ENCODE peak calls at places on chromosomes 7 and 10, in seven cellular contexts. N, F, L, S, C, M and E are unnamed samples.

GRCh38 chr7:18610331-18610948 is 114.9 kb downstream of the HDAC9 start:
- DNase-seq in C (peak), S (no peak), M (no peak), F (no peak), N (peak), L (no peak), E (peak)

GRCh38 chr7:19106308-19107141 is 10.9 kb downstream of the TWIST1 start:
- DNase-seq in F (no peak), S (no peak), L (no peak), C (no peak), M (no peak), N (peak), E (no peak)

GRCh38 chr10:28677889-28678686 is 767 bp downstream of the BAMBI start:
- DNase-seq in L (peak), M (no peak), C (peak), F (no peak), N (no peak), S (no peak), E (peak)

GRCh38 chr10:22219308-22219707 is 1.5 kb upstream of the EBLN1 start:
- DNase-seq in C (no peak), S (no peak), M (no peak), N (no peak), L (no peak), F (no peak), E (no peak)

GRCh38 chr7:573496-574295 is 54.0 kb upstream of the PDGFA start:
- DNase-seq in F (no peak), S (no peak), L (no peak), C (no peak), N (no peak), M (no peak), E (no peak)

GRCh38 chr10:88389456-88389855 is 193.7 kb downstream of the RNLS start:
- DNase-seq in S (peak), M (no peak), C (peak), N (peak), F (no peak), L (peak), E (peak)

GRCh38 chr7:76303829-76304505 is 1.5 kb downstream of the HSPB1 start:
- DNase-seq in F (peak), L (peak), N (peak), M (no peak), S (no peak), C (no peak), E (no peak)

GRCh38 chr7:93366816-93367215 is 134.7 kb downstream of the VPS50 start:
- DNase-seq in M (no peak), C (no peak), F (no peak), N (no peak), S (no peak), L (no peak), E (no peak)

GRCh38 chr7:8065356-8065813 is 96.8 kb downstream of the GLCCI1 start:
- DNase-seq in C (no peak), S (peak), M (no peak), L (no peak), N (peak), F (no peak), E (peak)

GRCh38 chr10:7580520-7580919 is 86.2 kb downstream of the ITIH5 start:
- DNase-seq in S (no peak), C (no peak), L (no peak), N (no peak), F (no peak), M (no peak), E (no peak)

GRCh38 chr10:132239126-132240031 is 52.6 kb downstream of the DPYSL4 start:
- DNase-seq in L (no peak), M (no peak), F (no peak), S (no peak), N (peak), C (no peak), E (peak)

GRCh38 chr7:96067321-96067720 is 254.6 kb downstream of the SLC25A13 start:
- DNase-seq in L (no peak), M (peak), N (no peak), F (no peak), S (no peak), C (no peak), E (no peak)

GRCh38 chr7:158371856-158372255 is 215.8 kb downstream of the PTPRN2 start:
- DNase-seq in M (no peak), C (no peak), F (no peak), L (no peak), S (no peak), N (no peak), E (no peak)

GRCh38 chr7:122674502-122674901 is 24.4 kb downstream of the RNF133 start:
- DNase-seq in C (no peak), L (peak), S (no peak), F (no peak), M (no peak), N (peak), E (peak)

GRCh38 chr10:102776779-102777417 is 33.1 kb downstream of the WBP1L start:
- DNase-seq in M (peak), L (peak), C (no peak), F (peak), N (peak), S (peak), E (peak)

GRCh38 chr10:5252177-5253037 is 55.8 kb downstream of the AKR1C4 start:
- DNase-seq in C (no peak), S (no peak), L (no peak), F (no peak), M (no peak), N (peak), E (peak)

GRCh38 chr7:45687185-45687560 is 113.0 kb downstream of the ADCY1 start:
- DNase-seq in S (no peak), N (no peak), C (no peak), L (no peak), F (no peak), M (no peak), E (no peak)

GRCh38 chr7:100655908-100656674 is at the start of gene ACTL6B:
- DNase-seq in L (peak), F (peak), C (peak), S (no peak), M (no peak), N (peak), E (peak)

GRCh38 chr7:135879238-135879637 is 97.9 kb downstream of the MTPN start:
- DNase-seq in L (no peak), S (no peak), N (peak), F (no peak), C (no peak), M (no peak), E (peak)

GRCh38 chr7:29277436-29278215 is 83.1 kb downstream of the CHN2 start:
- DNase-seq in N (no peak), S (no peak), C (no peak), M (no peak), F (no peak), L (peak), E (no peak)

GRCh38 chr7:47266131-47266706 is 315.7 kb downstream of the TNS3 start:
- DNase-seq in C (peak), N (peak), M (peak), S (peak), L (peak), F (peak), E (peak)

GRCh38 chr7:47032171-47032915 is 549.6 kb downstream of the TNS3 start:
- DNase-seq in C (no peak), M (no peak), N (peak), L (no peak), S (no peak), F (no peak), E (no peak)

GRCh38 chr10:5564537-5565204 is 39.9 kb downstream of the CALML3 start:
- DNase-seq in F (no peak), S (no peak), L (no peak), M (no peak), C (peak), N (no peak), E (no peak)

GRCh38 chr10:130425881-130426435 is 289.8 kb downstream of the GLRX3 start:
- DNase-seq in C (no peak), M (no peak), F (no peak), N (no peak), S (no peak), L (no peak), E (no peak)

GRCh38 chr7:47080816-47081215 is 501.1 kb downstream of the TNS3 start:
- DNase-seq in F (no peak), M (no peak), S (no peak), L (no peak), C (no peak), N (peak), E (no peak)

GRCh38 chr10:107686095-107686494 is 521.6 kb upstream of the SORCS1 start:
- DNase-seq in F (peak), C (peak), M (no peak), L (no peak), S (no peak), N (no peak), E (no peak)

GRCh38 chr10:127398140-127398966 is 150.8 kb upstream of the NPS start:
- DNase-seq in M (peak), S (peak), N (peak), L (no peak), C (no peak), F (no peak), E (peak)

GRCh38 chr7:151308256-151308655 is 33.4 kb upstream of the NUB1 start:
- DNase-seq in M (no peak), N (no peak), S (no peak), C (no peak), F (no peak), L (no peak), E (no peak)

GRCh38 chr7:150405584-150406310 is 26.6 kb downstream of the ZNF775 start:
- DNase-seq in N (no peak), L (no peak), M (no peak), C (peak), S (no peak), F (no peak), E (no peak)

GRCh38 chr7:97025983-97026704 is 1.5 kb upstream of the DLX5 start:
- DNase-seq in N (no peak), C (no peak), M (no peak), F (no peak), S (no peak), L (no peak), E (peak)

GRCh38 chr10:71572962-71573361 is 146.6 kb downstream of the C10orf105 start:
- DNase-seq in F (no peak), M (no peak), C (no peak), N (no peak), S (no peak), L (no peak), E (no peak)

GRCh38 chr10:43211431-43212042 is 55.3 kb downstream of the RASGEF1A start:
- DNase-seq in L (no peak), F (no peak), M (no peak), N (no peak), C (no peak), S (no peak), E (no peak)

GRCh38 chr7:133754718-133755117 is 372.4 kb upstream of the LRGUK start:
- DNase-seq in S (no peak), C (no peak), F (no peak), M (no peak), L (no peak), N (peak), E (no peak)

GRCh38 chr7:1979591-1980560 is 252.9 kb downstream of the MAD1L1 start:
- DNase-seq in F (no peak), S (no peak), C (peak), L (no peak), N (no peak), M (no peak), E (no peak)
- TF ChIP-seq CTCF in F (no peak), S (no peak), C (no peak), L (no peak), N (no peak), M (no peak), E (no peak)

GRCh38 chr10:69415951-69416350 is 767 bp downstream of the TACR2 start:
- DNase-seq in N (no peak), M (no peak), F (no peak), C (no peak), L (no peak), S (no peak), E (no peak)

GRCh38 chr10:69416695-69417094 is at the start of gene TACR2:
- DNase-seq in S (no peak), L (no peak), M (no peak), C (no peak), N (no peak), F (no peak), E (no peak)

GRCh38 chr10:69413221-69413865 is 3.4 kb downstream of the TACR2 start:
- DNase-seq in L (peak), N (peak), C (peak), S (no peak), M (no peak), F (peak), E (peak)

GRCh38 chr10:69414036-69415018 is 2.4 kb downstream of the TACR2 start:
- DNase-seq in M (no peak), N (no peak), C (no peak), S (no peak), F (no peak), L (no peak), E (no peak)

GRCh38 chr10:69415049-69415448 is 1.7 kb downstream of the TACR2 start:
- DNase-seq in M (no peak), S (no peak), N (no peak), L (no peak), C (no peak), F (no peak), E (no peak)
- H3K4me3 ChIP-seq in M (no peak), S (no peak), N (no peak), L (no peak), C (no peak), F (no peak), E (no peak)

GRCh38 chr7:148481147-148481526 is 109.4 kb upstream of the C7orf33 start:
- DNase-seq in C (no peak), F (no peak), L (no peak), N (no peak), S (no peak), M (no peak), E (no peak)

GRCh38 chr7:148483941-148484340 is 106.6 kb upstream of the C7orf33 start:
- DNase-seq in L (no peak), S (no peak), F (no peak), C (no peak), N (no peak), M (no peak), E (no peak)

GRCh38 chr7:148483515-148483914 is 107.1 kb upstream of the C7orf33 start:
- DNase-seq in F (no peak), N (no peak), M (no peak), C (no peak), S (no peak), L (no peak), E (no peak)

GRCh38 chr7:148480479-148481146 is 110.0 kb upstream of the C7orf33 start:
- DNase-seq in L (no peak), N (no peak), F (no peak), C (no peak), S (no peak), M (no peak), E (no peak)

DNA sequence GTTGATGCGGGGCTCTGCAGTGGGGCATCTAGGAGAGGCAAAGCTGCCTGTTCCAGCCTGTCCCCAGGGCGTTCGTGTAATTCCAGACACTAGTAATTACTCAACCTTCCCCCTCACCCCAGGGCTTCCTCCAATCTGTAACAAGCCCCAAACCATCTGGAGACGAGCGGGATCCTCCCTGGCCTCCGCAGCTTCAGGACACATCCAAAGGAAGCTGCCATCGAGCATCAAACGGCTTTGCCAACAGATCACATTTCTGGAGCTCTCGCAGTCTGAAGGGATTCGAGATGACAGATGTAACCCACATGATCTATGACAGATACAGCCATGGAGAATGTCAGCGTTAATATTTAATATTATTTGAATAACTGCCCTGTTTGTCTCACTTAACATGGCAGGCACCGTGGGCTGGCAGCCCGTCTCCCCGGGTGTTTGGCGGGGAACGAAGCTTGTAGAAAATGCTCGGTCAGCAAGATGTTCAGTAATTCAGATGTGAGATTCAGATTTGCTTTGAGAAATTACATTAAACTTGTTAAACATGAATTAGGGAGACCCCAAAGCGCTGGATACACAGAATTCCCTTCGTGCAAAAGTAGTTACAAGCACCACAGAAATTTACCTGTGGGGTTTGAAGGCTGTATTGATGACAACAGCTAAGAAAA is 108.5 kb upstream of the C7orf33 start:
- DNase-seq in C (no peak), L (no peak), M (no peak), S (no peak), N (no peak), F (no peak), E (no peak)
- TF ChIP-seq CTCF in C (no peak), L (no peak), M (no peak), S (no peak), N (no peak), F (no peak), E (no peak)

GRCh38 chr10:125883198-125883597 is 2.1 kb upstream of the DHX32 start:
- DNase-seq in F (no peak), L (no peak), S (no peak), C (no peak), M (no peak), N (no peak), E (no peak)

GRCh38 chr10:125882596-125882995 is 1.5 kb upstream of the DHX32 start:
- DNase-seq in L (no peak), F (no peak), M (no peak), N (no peak), S (no peak), C (no peak), E (peak)

GRCh38 chr10:125878957-125879835 is 1.9 kb downstream of the DHX32 start:
- DNase-seq in C (no peak), S (peak), M (peak), F (no peak), L (peak), N (peak), E (peak)

GRCh38 chr10:125880719-125881118 is 373 bp downstream of the DHX32 start:
- DNase-seq in M (no peak), C (no peak), F (no peak), S (no peak), N (peak), L (no peak), E (no peak)

GRCh38 chr10:125881192-125881591 is at the start of gene DHX32:
- DNase-seq in F (no peak), C (no peak), M (no peak), N (peak), L (no peak), S (no peak), E (no peak)
- H3K4me3 ChIP-seq in F (no peak), C (no peak), M (no peak), N (no peak), L (no peak), S (no peak), E (no peak)

GRCh38 chr10:124532106-124532641 is 70.6 kb downstream of the LHPP start:
- DNase-seq in S (no peak), N (no peak), C (peak), M (no peak), F (no peak), L (no peak), E (peak)
- TF ChIP-seq CTCF in S (peak), N (peak), C (peak), M (peak), F (no peak), L (no peak), E (peak)

DNA sequence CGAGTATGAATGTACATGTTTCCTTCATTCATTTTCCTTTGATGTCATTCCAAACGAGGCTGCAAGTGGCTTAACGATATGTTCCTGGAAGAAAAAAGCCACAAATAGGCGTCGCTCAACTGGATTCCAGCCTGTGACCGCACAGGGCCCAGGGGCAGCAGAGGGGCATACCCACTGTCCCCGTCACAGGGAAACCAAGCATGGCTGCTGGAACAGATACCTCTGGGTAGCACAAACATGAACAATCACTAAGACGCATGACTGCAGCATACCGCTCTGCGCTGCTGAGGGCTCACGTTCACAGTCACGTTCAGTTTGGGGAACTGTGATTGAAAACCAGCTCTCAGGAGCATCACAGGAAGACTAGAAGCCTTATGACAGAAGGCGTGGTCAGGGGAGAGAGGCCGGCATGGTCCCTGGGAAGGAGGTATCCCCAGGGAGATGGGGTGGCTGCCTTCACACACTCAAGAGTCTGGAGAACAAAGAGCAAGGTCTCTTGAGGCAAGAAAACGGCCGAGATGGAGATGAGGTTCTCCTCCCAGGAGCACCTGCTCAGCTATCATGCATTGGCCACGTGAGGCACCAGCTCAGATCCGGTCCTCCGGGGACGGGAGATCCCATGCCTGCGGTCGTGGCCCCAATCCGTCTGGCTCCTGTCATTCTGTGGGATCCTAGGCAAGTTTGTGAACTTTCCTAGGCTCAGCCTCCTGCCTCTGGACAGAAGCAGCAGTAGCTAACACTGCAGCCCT is 213.6 kb downstream of the DIP2C start:
- DNase-seq in F (no peak), S (no peak), M (no peak), L (no peak), C (no peak), N (no peak), E (no peak)
- H3K4me3 ChIP-seq in F (no peak), S (no peak), M (no peak), L (no peak), C (no peak), N (no peak), E (no peak)

DNA sequence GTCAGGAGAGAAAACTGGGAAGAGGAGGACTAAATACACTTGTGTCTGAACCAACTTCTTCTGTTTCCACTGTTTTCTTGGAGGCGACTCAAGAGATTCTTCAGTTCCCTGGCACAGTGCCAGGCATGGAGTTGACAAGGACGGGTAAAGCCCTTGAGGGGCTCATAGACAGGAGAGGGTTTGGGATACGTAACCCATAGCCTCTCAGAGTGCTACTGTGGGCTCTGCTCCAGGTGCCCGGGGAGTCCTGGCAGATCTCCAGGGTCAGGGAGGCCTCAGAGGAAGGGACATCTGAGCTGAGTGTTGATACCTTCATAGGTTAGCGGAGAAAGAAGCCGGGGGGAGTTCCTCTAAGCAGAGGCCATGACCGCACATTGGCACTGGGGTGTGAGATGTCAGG is 42.0 kb downstream of the GALNT17 start:
- DNase-seq in L (peak), M (no peak), S (no peak), N (no peak), F (no peak), C (no peak), E (no peak)
- TF ChIP-seq CTCF in L (no peak), M (no peak), S (no peak), N (no peak), F (no peak), C (no peak), E (no peak)

GRCh38 chr10:112898540-112899395 is 51.3 kb upstream of the TCF7L2 start:
- DNase-seq in S (no peak), C (no peak), M (peak), N (peak), F (no peak), L (peak), E (peak)
- H3K4me3 ChIP-seq in S (peak), C (no peak), M (peak), N (peak), F (no peak), L (no peak), E (peak)

DNA sequence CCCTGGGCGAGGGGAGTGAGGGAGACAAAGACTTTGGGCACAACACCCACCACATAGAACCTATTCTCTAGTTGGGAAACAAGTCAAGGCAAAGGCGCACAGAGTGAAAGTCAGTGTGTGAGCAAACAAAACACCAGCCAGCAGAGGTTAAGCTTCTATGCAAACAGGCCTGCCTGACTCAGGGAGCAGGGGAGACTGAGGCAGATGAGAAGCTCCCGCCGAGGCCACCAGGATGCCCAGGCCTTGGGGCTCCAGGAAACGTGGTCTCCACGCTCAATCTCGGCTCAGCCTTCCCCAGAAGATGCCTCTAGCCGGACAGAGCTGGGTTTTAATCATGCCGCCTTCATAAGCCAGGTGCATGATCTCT is 74.1 kb upstream of the KCNMA1 start:
- DNase-seq in M (no peak), C (no peak), S (no peak), F (no peak), L (no peak), N (no peak), E (no peak)
- TF ChIP-seq CTCF in M (no peak), C (no peak), S (no peak), F (no peak), L (no peak), N (no peak), E (no peak)